ENCODE peak calls at places on chromosomes 4 and X, in seven cellular contexts. K, V, E, T, Y, U and F are unnamed samples.

GRCh38 chrX:69493193-69493592 is 10.9 kb upstream of the NALF2 start:
- DNase-seq in K (peak), V (peak), E (no peak), T (no peak), Y (no peak), U (no peak), F (peak)

GRCh38 chr4:42627887-42628646 is 28.8 kb downstream of the ATP8A1 start:
- DNase-seq in K (peak), V (no peak), E (peak), T (peak), Y (no peak), U (peak), F (no peak)

GRCh38 chrX:47745386-47745785 is 86.4 kb upstream of the UXT start:
- DNase-seq in K (no peak), V (no peak), E (no peak), T (no peak), Y (no peak), U (no peak), F (no peak)

GRCh38 chr4:56462157-56462556 is 5.3 kb upstream of the SRP72 start:
- DNase-seq in K (no peak), V (no peak), E (no peak), T (no peak), Y (no peak), U (no peak), F (no peak)

GRCh38 chrX:12237131-12237530 is 98.9 kb downstream of the FRMPD4 start:
- DNase-seq in K (no peak), V (no peak), E (no peak), T (no peak), Y (no peak), U (no peak), F (no peak)

GRCh38 chr4:82136161-82136801 is 237.5 kb downstream of the HNRNPD start:
- DNase-seq in K (no peak), V (no peak), E (no peak), T (no peak), Y (no peak), U (no peak), F (no peak)

GRCh38 chr4:25839687-25840086 is 23.1 kb downstream of the SEL1L3 start:
- DNase-seq in K (no peak), V (no peak), E (no peak), T (no peak), Y (no peak), U (no peak), F (no peak)

GRCh38 chr4:38856524-38857337 is at the start of gene TLR6:
- DNase-seq in K (peak), V (peak), E (peak), T (no peak), Y (peak), U (no peak), F (peak)

GRCh38 chr4:150818661-150819060 is 196.4 kb downstream of the LRBA start:
- DNase-seq in K (no peak), V (no peak), E (no peak), T (no peak), Y (no peak), U (no peak), F (no peak)

GRCh38 chr4:14744346-14744745 is 257.9 kb upstream of the CPEB2 start:
- DNase-seq in K (no peak), V (no peak), E (no peak), T (no peak), Y (no peak), U (no peak), F (no peak)

GRCh38 chr4:4443821-4444220 is 56.9 kb downstream of the NSG1 start:
- DNase-seq in K (peak), V (no peak), E (no peak), T (no peak), Y (no peak), U (no peak), F (no peak)

DNA sequence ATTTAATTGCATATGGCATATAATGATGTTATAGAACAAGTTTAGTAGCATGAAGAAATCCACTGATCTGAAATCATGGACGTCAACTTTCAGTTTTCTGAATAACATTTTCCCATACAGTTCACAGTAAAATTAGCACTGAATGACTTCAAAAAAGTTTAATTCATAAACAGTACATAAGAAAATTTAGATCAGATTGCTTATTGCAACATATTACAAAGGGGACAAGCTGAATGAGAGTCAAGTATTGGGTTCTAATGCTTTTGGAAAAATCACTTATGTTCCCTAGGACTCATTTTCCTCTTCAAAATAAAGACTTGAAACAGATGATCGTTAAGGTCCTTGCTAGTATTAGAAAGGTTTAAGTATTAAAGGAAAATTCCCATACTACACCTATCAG is 898.3 kb upstream of the INTU start:
- DNase-seq in K (no peak), V (no peak), E (no peak), T (no peak), Y (no peak), U (no peak), F (no peak)
- TF ChIP-seq POLR2A in K (no peak), V (no peak), E (no peak), T (no peak), Y (no peak), U (no peak), F (no peak)

GRCh38 chrX:23332888-23333821 is 1.5 kb upstream of the PTCHD1 start:
- DNase-seq in K (no peak), V (no peak), E (peak), T (no peak), Y (no peak), U (no peak), F (no peak)
- H3K4me3 ChIP-seq in K (peak), V (no peak), E (peak), T (peak), Y (peak), U (no peak), F (no peak)

DNA sequence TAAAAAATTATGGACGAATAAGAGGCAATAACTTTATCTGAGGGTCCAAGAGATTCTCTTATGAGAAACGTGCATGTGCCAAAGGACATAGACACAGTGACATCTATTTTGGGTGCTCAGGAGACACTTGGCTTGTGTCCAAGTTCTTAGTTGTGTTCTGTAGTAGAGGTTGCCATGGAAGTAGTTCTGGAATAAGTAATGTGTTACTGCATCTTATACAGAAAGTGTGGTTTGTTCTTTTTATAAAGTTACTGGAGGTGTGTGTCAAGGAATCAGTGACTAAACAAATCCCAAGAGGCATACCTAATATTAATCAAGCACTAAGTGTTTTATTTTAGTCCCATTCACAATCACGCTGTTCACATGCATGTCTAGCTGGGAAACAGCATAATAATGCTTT is 305.7 kb downstream of the ARHGAP24 start:
- DNase-seq in K (no peak), V (no peak), E (no peak), T (no peak), Y (no peak), U (no peak), F (no peak)
- TF ChIP-seq POLR2A in K (no peak), V (no peak), E (no peak), T (no peak), Y (no peak), U (no peak), F (no peak)

GRCh38 chrX:78958419-78959116 is 13.4 kb downstream of the P2RY10 start:
- DNase-seq in K (no peak), V (no peak), E (no peak), T (no peak), Y (no peak), U (no peak), F (no peak)
- H3K4me3 ChIP-seq in K (no peak), V (no peak), E (no peak), T (no peak), Y (no peak), U (no peak), F (no peak)

DNA sequence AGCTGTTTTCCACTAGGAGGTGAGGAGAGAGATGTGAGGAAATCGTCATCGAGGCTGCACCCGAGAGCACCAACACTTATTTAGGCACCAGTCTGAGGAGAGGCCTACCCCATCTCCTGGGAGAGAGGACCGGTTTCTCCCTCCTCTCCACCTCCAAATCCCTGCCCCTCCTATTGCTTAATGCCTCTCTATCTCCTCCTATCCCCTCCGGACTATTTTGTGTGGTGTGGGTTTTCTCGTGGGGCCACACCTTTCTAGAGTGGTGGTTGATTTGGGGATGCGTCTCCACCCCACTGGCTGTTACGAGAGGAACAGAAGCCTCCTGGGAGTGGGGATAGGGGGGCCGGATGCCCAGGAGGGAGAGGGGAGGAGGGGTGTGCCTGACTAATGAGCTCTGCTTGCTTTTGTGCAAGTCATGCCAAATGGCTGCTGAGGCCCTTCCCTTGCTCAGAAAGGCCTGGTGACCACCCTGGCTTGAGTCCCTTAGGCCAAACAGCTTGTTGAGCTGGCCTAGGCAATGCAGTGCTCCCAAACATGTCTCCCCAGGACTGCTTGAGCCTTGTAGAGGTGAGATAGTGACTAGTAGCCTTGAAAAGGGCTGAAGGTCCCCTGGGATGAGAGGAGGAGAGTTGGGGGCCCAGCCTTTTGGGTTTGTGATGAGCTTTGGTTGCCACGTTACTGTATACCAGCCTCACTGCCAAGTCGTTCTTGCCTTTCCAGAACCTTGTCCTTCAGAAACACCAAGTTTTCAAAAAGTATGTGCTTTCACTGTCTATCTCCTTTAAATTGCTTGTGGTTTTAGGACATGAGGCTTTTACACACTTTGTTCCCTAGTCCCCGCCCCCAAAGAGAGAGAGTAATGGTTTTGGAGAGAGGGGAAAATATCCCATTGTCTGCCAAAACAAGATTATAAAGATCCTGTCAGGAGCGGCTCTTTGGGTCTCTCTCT is 1.2 kb downstream of the MSN start:
- DNase-seq in K (peak), V (no peak), E (peak), T (peak), Y (peak), U (peak), F (peak)
- TF ChIP-seq POLR2A in K (no peak), V (no peak), E (peak), T (peak), Y (no peak), U (peak), F (no peak)

GRCh38 chrX:9604908-9605306 is 140.0 kb downstream of the TBL1X start:
- DNase-seq in K (no peak), V (no peak), E (no peak), T (no peak), Y (no peak), U (no peak), F (no peak)
- H3K4me3 ChIP-seq in K (no peak), V (no peak), E (no peak), T (no peak), Y (no peak), U (no peak), F (no peak)

GRCh38 chr4:128837198-128837597 is 27.7 kb downstream of the JADE1 start:
- DNase-seq in K (no peak), V (peak), E (no peak), T (no peak), Y (no peak), U (no peak), F (no peak)

GRCh38 chr4:128835498-128836222 is 26.2 kb downstream of the JADE1 start:
- DNase-seq in K (no peak), V (no peak), E (peak), T (peak), Y (no peak), U (peak), F (no peak)

GRCh38 chr4:128831526-128832252 is 22.2 kb downstream of the JADE1 start:
- DNase-seq in K (peak), V (peak), E (no peak), T (no peak), Y (no peak), U (no peak), F (no peak)

GRCh38 chr4:128830906-128831525 is 21.5 kb downstream of the JADE1 start:
- DNase-seq in K (no peak), V (no peak), E (no peak), T (no peak), Y (no peak), U (no peak), F (no peak)

GRCh38 chr4:128832253-128832641 is 22.7 kb downstream of the JADE1 start:
- DNase-seq in K (no peak), V (no peak), E (no peak), T (no peak), Y (no peak), U (no peak), F (no peak)
- TF ChIP-seq POLR2A in K (no peak), V (no peak), E (no peak), T (no peak), Y (no peak), U (no peak), F (no peak)

GRCh38 chrX:131792789-131793462 is 230.2 kb upstream of the STK26 start:
- DNase-seq in K (peak), V (no peak), E (peak), T (no peak), Y (peak), U (no peak), F (no peak)
- H3K4me3 ChIP-seq in K (peak), V (no peak), E (peak), T (no peak), Y (peak), U (peak), F (peak)

DNA sequence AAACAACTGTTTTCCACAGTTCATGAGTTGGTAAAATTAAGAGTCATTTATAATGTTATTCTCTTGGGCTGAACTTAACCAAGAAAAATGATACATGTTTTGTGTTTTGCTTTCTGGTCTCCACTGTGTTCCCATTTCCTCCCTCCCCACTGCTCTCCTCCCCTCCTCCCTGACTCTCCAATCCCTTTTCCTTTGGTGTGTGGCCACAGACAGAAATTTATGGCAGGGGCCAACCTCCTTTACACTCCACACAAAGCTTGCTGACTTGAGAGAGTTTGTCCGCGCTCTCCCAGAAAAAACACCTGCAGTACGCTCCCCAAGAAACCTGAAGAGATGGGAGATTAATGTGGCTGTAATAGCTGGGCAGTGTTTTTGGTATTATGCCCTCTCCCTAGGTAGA is 88.9 kb downstream of the ALPK1 start:
- DNase-seq in K (no peak), V (no peak), E (no peak), T (no peak), Y (no peak), U (no peak), F (no peak)
- TF ChIP-seq POLR2A in K (no peak), V (no peak), E (no peak), T (no peak), Y (no peak), U (no peak), F (no peak)

GRCh38 chr4:97116511-97116910 is 1026.8 kb downstream of the STPG2 start:
- DNase-seq in K (no peak), V (no peak), E (no peak), T (no peak), Y (no peak), U (no peak), F (no peak)
- H3K4me3 ChIP-seq in K (no peak), V (no peak), E (no peak), T (no peak), Y (no peak), U (no peak), F (no peak)